ENCODE peak calls at places on chromosome 5, in six cellular contexts. A is transverse colon, C is IMR-90, S is fibroblast of mammary gland, H is heart left ventricle, R is HAP-1. B is an unnamed sample.
A peak's percentile ranks its signal among the peaks of the same experiment; 100 is the strongest.

GRCh38 chr5:132093310-132093709 is 19.7 kb downstream of the CSF2 start:
- DNase-seq in A (no peak), C (no peak), S (no peak), H (no peak), R (no peak), B (no peak)

GRCh38 chr5:146027746-146028145 is 77.6 kb downstream of the PLAC8L1 start:
- DNase-seq in A (peak; percentile 84), C (no peak), S (no peak), H (no peak), R (no peak), B (no peak)

GRCh38 chr5:74919487-74919886 is 53.3 kb upstream of the FAM169A start:
- DNase-seq in A (no peak), C (peak; percentile 70), S (peak; percentile 74), H (no peak), R (no peak), B (no peak)

GRCh38 chr5:178785999-178786398 is 55.5 kb upstream of the ZNF354A start:
- DNase-seq in A (no peak), C (no peak), S (peak; percentile 24), H (no peak), R (no peak), B (no peak)

GRCh38 chr5:112121268-112121667 is 297.8 kb downstream of the EPB41L4A start:
- DNase-seq in A (no peak), C (peak; percentile 20), S (peak; percentile 26), H (no peak), R (no peak), B (no peak)

GRCh38 chr5:9898319-9898718 is 268.2 kb upstream of the TAS2R1 start:
- DNase-seq in A (peak; percentile 21), C (peak; percentile 49), S (peak; percentile 11), H (no peak), R (no peak), B (peak; percentile 68)

GRCh38 chr5:124315746-124316415 is 430.6 kb downstream of the ZNF608 start:
- DNase-seq in A (no peak), C (peak; percentile 66), S (peak; percentile 69), H (no peak), R (no peak), B (no peak)

GRCh38 chr5:160199410-160199911 is 29.8 kb upstream of the FABP6 start:
- DNase-seq in A (peak; percentile 74), C (peak; percentile 23), S (peak; percentile 29), H (peak; percentile 82), R (peak; percentile 87), B (peak; percentile 53)

GRCh38 chr5:140591747-140592372 is 27.2 kb downstream of the SLC35A4 start:
- DNase-seq in A (no peak), C (peak; percentile 57), S (peak; percentile 51), H (no peak), R (no peak), B (no peak)

GRCh38 chr5:59843511-59844230 is 49.9 kb downstream of the PDE4D start:
- DNase-seq in A (no peak), C (peak; percentile 16), S (peak; percentile 16), H (no peak), R (no peak), B (no peak)

GRCh38 chr5:9529041-9529480 is 16.8 kb downstream of the SEMA5A start:
- DNase-seq in A (peak; percentile 19), C (no peak), S (no peak), H (peak; percentile 74), R (no peak), B (peak; percentile 66)

GRCh38 chr5:133934311-133934710 is 34.1 kb downstream of the C5orf15 start:
- DNase-seq in A (no peak), C (no peak), S (no peak), H (no peak), R (no peak), B (no peak)

DNA sequence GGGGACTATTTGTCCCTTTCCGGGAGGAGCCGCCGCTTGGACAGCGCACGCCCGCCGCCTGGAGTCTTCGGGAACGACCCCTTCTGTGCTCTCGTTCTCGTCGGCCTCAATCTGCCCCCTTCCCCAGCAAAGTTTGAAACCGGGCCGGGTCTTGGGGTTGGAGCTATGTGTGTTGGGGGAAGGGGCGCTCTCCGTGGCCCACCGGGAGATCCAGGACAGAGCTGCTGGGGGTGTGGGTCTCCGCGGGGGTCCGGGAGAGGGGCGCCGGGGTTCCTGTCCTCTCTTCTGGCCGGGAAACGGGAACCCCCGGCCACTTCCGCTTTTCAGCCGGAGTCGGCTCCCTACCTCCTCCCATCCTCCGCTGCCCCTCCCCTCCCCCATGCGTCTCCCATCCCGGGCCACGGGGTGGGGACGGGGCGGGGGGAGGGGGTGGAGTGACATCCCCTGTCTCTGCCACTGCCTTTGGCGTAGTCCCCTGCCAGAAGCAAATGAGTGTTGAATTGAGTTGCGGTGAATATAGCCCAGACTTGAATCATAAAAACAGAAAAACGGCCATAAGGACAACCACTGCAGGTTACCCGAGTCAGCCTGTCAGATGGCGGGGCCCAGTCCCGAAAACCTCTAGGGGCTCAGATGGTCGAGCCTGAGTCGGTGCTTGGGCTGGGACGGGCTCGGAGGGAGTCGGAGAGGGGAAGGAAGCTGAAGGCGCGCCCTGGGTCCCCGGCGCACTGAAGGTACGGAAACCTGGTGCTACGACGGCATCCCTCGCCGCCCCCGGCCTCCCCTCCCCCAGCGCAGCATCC is 1.1 kb downstream of the CPLX2 start:
- DNase-seq in A (no peak), C (no peak), S (no peak), H (no peak), R (no peak), B (no peak)
- H3K4me3 ChIP-seq in A (no peak overlapping the region), C (no peak overlapping the region), S (no peak overlapping the region), H (no peak overlapping the region), R (no peak overlapping the region), B (no peak overlapping the region)

GRCh38 chr5:135030123-135030517 is 3.9 kb downstream of the PITX1 start:
- DNase-seq in A (no peak), C (no peak), S (no peak), H (no peak), R (no peak), B (no peak)

GRCh38 chr5:135028791-135029467 is 5.1 kb downstream of the PITX1 start:
- DNase-seq in A (no peak), C (no peak), S (no peak), H (no peak), R (no peak), B (no peak)

GRCh38 chr5:135027699-135028615 is 6.1 kb downstream of the PITX1 start:
- DNase-seq in A (no peak), C (no peak), S (no peak), H (no peak), R (no peak), B (no peak)

GRCh38 chr5:135030691-135031145 is 3.3 kb downstream of the PITX1 start:
- DNase-seq in A (no peak), C (no peak), S (no peak), H (no peak), R (no peak), B (no peak)

GRCh38 chr5:135029468-135030122 is 4.4 kb downstream of the PITX1 start:
- DNase-seq in A (no peak), C (no peak), S (no peak), H (no peak), R (no peak), B (no peak)
- H3K4me3 ChIP-seq in A (peak overlapping the region; percentile 0), C (no peak overlapping the region), S (no peak overlapping the region), H (no peak overlapping the region), R (no peak overlapping the region), B (no peak overlapping the region)

DNA sequence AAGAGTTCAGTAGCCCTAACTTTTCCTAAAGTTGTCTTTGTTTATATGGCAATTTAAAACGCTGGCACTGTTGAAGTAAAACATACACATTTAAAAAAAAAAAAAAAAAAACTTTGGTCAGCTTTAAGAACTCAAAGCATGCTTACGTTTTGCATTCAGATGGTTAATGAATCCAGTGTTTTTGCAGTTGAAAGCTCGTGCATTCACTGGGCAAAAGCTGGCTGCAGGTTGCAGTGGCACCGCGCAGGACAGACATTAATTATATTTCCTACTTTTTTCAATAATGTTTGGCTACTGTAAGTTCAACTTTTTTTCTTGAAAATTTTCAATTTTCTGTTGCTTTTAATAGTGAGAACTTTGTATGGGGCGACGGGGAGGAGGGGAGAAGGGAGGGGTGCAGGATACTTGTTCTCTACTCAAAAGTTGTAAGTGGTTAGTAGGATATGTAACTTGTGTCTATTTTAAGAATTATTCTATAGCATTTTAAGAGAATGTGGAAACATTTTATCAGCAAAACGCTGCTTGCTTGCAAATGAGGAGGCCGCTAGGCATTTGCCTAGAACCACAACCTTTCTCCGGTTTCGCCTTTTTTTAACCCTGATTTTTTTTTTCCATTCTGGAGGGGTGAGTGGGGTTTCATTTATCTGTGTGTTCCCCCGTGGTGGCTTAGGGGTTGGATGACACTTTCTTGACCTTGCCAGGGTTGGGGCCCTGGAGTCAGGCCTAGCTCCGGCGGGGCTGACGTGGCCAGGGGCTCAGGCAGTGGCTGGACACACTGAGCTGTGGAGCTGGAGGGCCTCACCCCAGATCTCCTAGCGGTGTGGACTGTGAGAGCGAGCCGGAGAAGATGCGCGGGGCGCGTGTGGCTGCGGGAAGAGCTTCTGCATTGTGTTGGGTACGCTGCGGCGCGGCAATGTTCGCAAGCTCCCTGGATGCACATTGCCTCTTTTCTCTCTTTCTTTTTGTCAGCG is 4.2 kb downstream of the NR2F1 start:
- DNase-seq in A (no peak), C (peak; percentile 60), S (peak; percentile 51), H (peak; percentile 23), R (no peak), B (no peak)
- H3K4me3 ChIP-seq in A (no peak overlapping the region), C (peak overlapping the region; percentile 99), S (peak overlapping the region; percentile 90), H (no peak overlapping the region), R (peak overlapping the region; percentile 57), B (peak overlapping the region; percentile 18)

GRCh38 chr5:119336846-119337564 is 18.8 kb upstream of the TNFAIP8 start:
- DNase-seq in A (no peak), C (no peak), S (no peak), H (no peak), R (no peak), B (no peak)

GRCh38 chr5:119335261-119335677 is 20.6 kb upstream of the TNFAIP8 start:
- DNase-seq in A (no peak), C (no peak), S (no peak), H (no peak), R (no peak), B (no peak)

GRCh38 chr5:119338326-119338957 is 17.4 kb upstream of the TNFAIP8 start:
- DNase-seq in A (no peak), C (no peak), S (no peak), H (no peak), R (no peak), B (no peak)

GRCh38 chr5:119333421-119333851 is 22.4 kb upstream of the TNFAIP8 start:
- DNase-seq in A (no peak), C (peak; percentile 21), S (no peak), H (no peak), R (no peak), B (no peak)

DNA sequence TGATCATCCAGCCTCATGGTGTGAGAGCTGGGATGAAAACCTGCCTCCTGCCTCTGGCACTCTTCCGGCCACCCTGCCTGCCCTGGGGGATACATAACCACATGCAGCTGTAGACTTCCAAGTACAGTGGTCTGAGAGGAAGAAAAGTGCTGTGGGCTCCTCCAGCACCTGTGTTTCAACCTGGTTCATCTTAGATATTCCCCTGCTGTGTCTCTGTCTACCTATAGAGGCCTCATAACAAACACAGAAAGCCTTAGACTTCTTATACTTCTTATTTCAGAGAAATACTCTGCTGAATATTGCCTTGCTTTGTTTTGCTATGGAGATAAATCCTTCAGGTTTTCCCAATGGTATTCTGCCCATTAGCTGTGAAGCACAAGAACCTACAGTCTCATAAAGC is 19.6 kb upstream of the TNFAIP8 start:
- DNase-seq in A (no peak), C (no peak), S (no peak), H (no peak), R (no peak), B (no peak)
- H3K4me3 ChIP-seq in A (no peak overlapping the region), C (no peak overlapping the region), S (no peak overlapping the region), H (no peak overlapping the region), R (no peak overlapping the region), B (no peak overlapping the region)